ENCODE peak calls at places on chromosomes 6 and 20, in nine cellular contexts. One of them, this sample, is unnamed.

GRCh38 chr6:148524509-148524908 is 181.9 kb downstream of the SASH1 start:
- DNase-seq in neural crest cell: no peak
- DNase-seq in kidney: no peak
- DNase-seq in AG04450: peak; percentile 84
- DNase-seq in HL-60: no peak
- DNase-seq in ascending aorta: peak; percentile 68
- DNase-seq in heart right ventricle: no peak
- DNase-seq in PC-9: no peak
- DNase-seq in A549: no peak
- DNase-seq in this sample: no peak

GRCh38 chr6:27472182-27472616 is 706 bp downstream of the ZNF184 start:
- DNase-seq in HL-60: peak; percentile 82
- DNase-seq in ascending aorta: peak; percentile 83
- DNase-seq in kidney: peak; percentile 64
- DNase-seq in neural crest cell: peak; percentile 43
- DNase-seq in A549: peak; percentile 82
- DNase-seq in PC-9: no peak
- DNase-seq in AG04450: peak; percentile 41
- DNase-seq in heart right ventricle: peak; percentile 51
- DNase-seq in this sample: peak; percentile 24

GRCh38 chr6:106927531-106928398 is 46.8 kb downstream of the CD24 start:
- DNase-seq in ascending aorta: no peak
- DNase-seq in PC-9: peak; percentile 48
- DNase-seq in heart right ventricle: peak; percentile 23
- DNase-seq in AG04450: no peak
- DNase-seq in HL-60: no peak
- DNase-seq in kidney: no peak
- DNase-seq in neural crest cell: peak; percentile 69
- DNase-seq in A549: peak; percentile 14
- DNase-seq in this sample: peak; percentile 62

GRCh38 chr6:13278184-13278583 is 50.2 kb downstream of the TBC1D7 start:
- DNase-seq in neural crest cell: no peak
- DNase-seq in AG04450: no peak
- DNase-seq in heart right ventricle: no peak
- DNase-seq in HL-60: no peak
- DNase-seq in kidney: no peak
- DNase-seq in PC-9: no peak
- DNase-seq in A549: no peak
- DNase-seq in ascending aorta: no peak
- DNase-seq in this sample: no peak

GRCh38 chr6:39153766-39154397 is 38.9 kb upstream of the SAYSD1 start:
- DNase-seq in HL-60: no peak
- DNase-seq in kidney: no peak
- DNase-seq in PC-9: no peak
- DNase-seq in AG04450: no peak
- DNase-seq in ascending aorta: no peak
- DNase-seq in heart right ventricle: no peak
- DNase-seq in A549: no peak
- DNase-seq in neural crest cell: no peak
- DNase-seq in this sample: no peak

GRCh38 chr6:31402324-31403282 is 792 bp upstream of the MICA start:
- DNase-seq in neural crest cell: no peak
- DNase-seq in A549: no peak
- DNase-seq in ascending aorta: no peak
- DNase-seq in AG04450: no peak
- DNase-seq in HL-60: no peak
- DNase-seq in PC-9: no peak
- DNase-seq in kidney: no peak
- DNase-seq in heart right ventricle: peak; percentile 24
- DNase-seq in this sample: no peak

GRCh38 chr6:74671558-74672025 is 534.3 kb downstream of the COL12A1 start:
- DNase-seq in AG04450: peak; percentile 53
- DNase-seq in heart right ventricle: no peak
- DNase-seq in A549: no peak
- DNase-seq in kidney: no peak
- DNase-seq in ascending aorta: peak; percentile 69
- DNase-seq in PC-9: no peak
- DNase-seq in HL-60: no peak
- DNase-seq in neural crest cell: no peak
- DNase-seq in this sample: no peak

GRCh38 chr6:90385914-90386313 is 89.3 kb upstream of the BACH2 start:
- DNase-seq in neural crest cell: no peak
- DNase-seq in AG04450: no peak
- DNase-seq in PC-9: no peak
- DNase-seq in heart right ventricle: no peak
- DNase-seq in kidney: no peak
- DNase-seq in HL-60: no peak
- DNase-seq in A549: no peak
- DNase-seq in ascending aorta: no peak
- DNase-seq in this sample: no peak

GRCh38 chr6:24935753-24936152 is at the start of gene RIPOR2:
- DNase-seq in PC-9: no peak
- DNase-seq in HL-60: no peak
- DNase-seq in neural crest cell: peak; percentile 12
- DNase-seq in ascending aorta: no peak
- DNase-seq in kidney: no peak
- DNase-seq in AG04450: no peak
- DNase-seq in A549: peak; percentile 3
- DNase-seq in heart right ventricle: no peak
- DNase-seq in this sample: no peak

GRCh38 chr6:44064089-44064947 is 62.9 kb downstream of the MRPL14 start:
- DNase-seq in heart right ventricle: peak; percentile 70
- DNase-seq in neural crest cell: no peak
- DNase-seq in A549: peak; percentile 86
- DNase-seq in ascending aorta: peak; percentile 89
- DNase-seq in kidney: no peak
- DNase-seq in AG04450: peak; percentile 86
- DNase-seq in PC-9: peak; percentile 71
- DNase-seq in HL-60: no peak
- DNase-seq in this sample: no peak

GRCh38 chr6:147166360-147166944 is 37.8 kb upstream of the STXBP5 start:
- DNase-seq in AG04450: no peak
- DNase-seq in A549: no peak
- DNase-seq in heart right ventricle: no peak
- DNase-seq in ascending aorta: no peak
- DNase-seq in kidney: no peak
- DNase-seq in neural crest cell: no peak
- DNase-seq in PC-9: no peak
- DNase-seq in HL-60: no peak
- DNase-seq in this sample: no peak

GRCh38 chr20:35618372-35619131 is 2.9 kb downstream of the SPAG4 start:
- DNase-seq in heart right ventricle: no peak
- DNase-seq in kidney: peak; percentile 81
- DNase-seq in HL-60: no peak
- DNase-seq in A549: no peak
- DNase-seq in PC-9: peak; percentile 51
- DNase-seq in ascending aorta: no peak
- DNase-seq in neural crest cell: no peak
- DNase-seq in AG04450: no peak
- DNase-seq in this sample: no peak

GRCh38 chr20:35618032-35618371 is 2.4 kb downstream of the SPAG4 start:
- DNase-seq in AG04450: no peak
- DNase-seq in neural crest cell: no peak
- DNase-seq in A549: no peak
- DNase-seq in HL-60: no peak
- DNase-seq in kidney: no peak
- DNase-seq in ascending aorta: no peak
- DNase-seq in heart right ventricle: no peak
- DNase-seq in PC-9: no peak
- DNase-seq in this sample: no peak

GRCh38 chr20:35620818-35621559 is 5.4 kb downstream of the SPAG4 start:
- DNase-seq in A549: no peak
- DNase-seq in heart right ventricle: no peak
- DNase-seq in PC-9: no peak
- DNase-seq in AG04450: no peak
- DNase-seq in HL-60: no peak
- DNase-seq in neural crest cell: no peak
- DNase-seq in ascending aorta: no peak
- DNase-seq in kidney: peak; percentile 41
- DNase-seq in this sample: no peak

GRCh38 chr20:35617397-35618031 is 1.9 kb downstream of the SPAG4 start:
- DNase-seq in HL-60: peak; percentile 62
- DNase-seq in PC-9: peak; percentile 76
- DNase-seq in A549: peak; percentile 75
- DNase-seq in neural crest cell: peak; percentile 33
- DNase-seq in kidney: peak; percentile 90
- DNase-seq in ascending aorta: peak; percentile 81
- DNase-seq in heart right ventricle: peak; percentile 43
- DNase-seq in AG04450: no peak
- DNase-seq in this sample: no peak

GRCh38 chr20:35619196-35620095 is 3.8 kb downstream of the SPAG4 start:
- DNase-seq in kidney: peak; percentile 92
- DNase-seq in HL-60: no peak
- DNase-seq in A549: peak; percentile 89
- DNase-seq in ascending aorta: peak; percentile 87
- DNase-seq in neural crest cell: peak; percentile 75
- DNase-seq in PC-9: peak; percentile 92
- DNase-seq in AG04450: peak; percentile 54
- DNase-seq in heart right ventricle: peak; percentile 79
- DNase-seq in this sample: peak; percentile 52
- TF ChIP-seq CTCF in kidney: peak; percentile 31
- TF ChIP-seq CTCF in HL-60: no peak
- TF ChIP-seq CTCF in A549: peak; percentile 75
- TF ChIP-seq CTCF in ascending aorta: peak; percentile 12
- TF ChIP-seq CTCF in neural crest cell: peak; percentile 61
- TF ChIP-seq CTCF in PC-9: peak; percentile 65
- TF ChIP-seq CTCF in AG04450: peak; percentile 45
- TF ChIP-seq CTCF in heart right ventricle: peak; percentile 45
- TF ChIP-seq CTCF in this sample: no peak

DNA sequence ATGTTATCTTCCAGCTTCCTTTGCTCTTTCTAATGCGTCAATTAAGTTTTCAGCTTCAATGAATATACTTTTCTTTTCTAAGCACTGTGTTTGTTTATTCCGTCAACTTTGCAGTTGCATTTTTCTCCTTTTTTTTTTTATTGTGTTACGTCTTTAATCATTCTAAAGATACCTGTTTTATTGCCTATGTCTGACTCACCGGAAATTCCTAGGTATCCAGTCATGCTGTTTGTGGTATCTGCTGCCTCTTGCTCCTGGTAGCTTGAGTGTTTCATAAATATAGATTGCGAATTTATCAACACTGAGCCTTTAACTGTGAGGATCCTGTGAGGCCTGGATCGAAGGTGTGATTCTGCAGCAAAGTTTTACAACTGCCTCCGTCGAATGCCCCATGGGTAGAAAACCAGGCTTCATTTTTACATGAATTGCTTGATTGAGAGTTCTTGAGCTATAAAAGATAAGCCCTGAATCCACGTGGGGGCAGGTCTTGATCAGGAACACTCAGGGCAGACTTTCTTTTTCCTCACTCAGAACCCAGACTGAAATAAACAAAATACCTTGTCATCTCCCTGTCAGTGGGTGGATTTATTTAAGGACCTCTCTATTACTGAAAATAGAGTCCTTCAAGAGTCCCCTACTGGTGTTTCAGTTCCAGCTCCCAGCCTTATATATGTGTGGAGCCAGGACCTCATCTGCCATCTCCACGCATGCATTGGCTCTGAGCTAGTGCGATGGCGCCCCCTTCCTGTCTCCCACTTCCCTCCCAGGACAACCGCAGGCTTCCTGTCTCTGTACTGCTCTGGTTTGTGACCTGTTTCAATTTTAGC is 60.1 kb upstream of the LRRC1 start:
- DNase-seq in heart right ventricle: peak; percentile 29
- DNase-seq in neural crest cell: peak; percentile 11
- DNase-seq in A549: peak; percentile 77
- DNase-seq in ascending aorta: no peak
- DNase-seq in PC-9: peak; percentile 59
- DNase-seq in AG04450: peak; percentile 30
- DNase-seq in HL-60: no peak
- DNase-seq in kidney: no peak
- DNase-seq in this sample: no peak
- TF ChIP-seq CTCF in heart right ventricle: peak; percentile 40
- TF ChIP-seq CTCF in neural crest cell: peak; percentile 53
- TF ChIP-seq CTCF in A549: peak; percentile 41
- TF ChIP-seq CTCF in ascending aorta: no peak
- TF ChIP-seq CTCF in PC-9: peak; percentile 61
- TF ChIP-seq CTCF in AG04450: peak; percentile 46
- TF ChIP-seq CTCF in HL-60: no peak
- TF ChIP-seq CTCF in kidney: peak; percentile 18
- TF ChIP-seq CTCF in this sample: no peak

DNA sequence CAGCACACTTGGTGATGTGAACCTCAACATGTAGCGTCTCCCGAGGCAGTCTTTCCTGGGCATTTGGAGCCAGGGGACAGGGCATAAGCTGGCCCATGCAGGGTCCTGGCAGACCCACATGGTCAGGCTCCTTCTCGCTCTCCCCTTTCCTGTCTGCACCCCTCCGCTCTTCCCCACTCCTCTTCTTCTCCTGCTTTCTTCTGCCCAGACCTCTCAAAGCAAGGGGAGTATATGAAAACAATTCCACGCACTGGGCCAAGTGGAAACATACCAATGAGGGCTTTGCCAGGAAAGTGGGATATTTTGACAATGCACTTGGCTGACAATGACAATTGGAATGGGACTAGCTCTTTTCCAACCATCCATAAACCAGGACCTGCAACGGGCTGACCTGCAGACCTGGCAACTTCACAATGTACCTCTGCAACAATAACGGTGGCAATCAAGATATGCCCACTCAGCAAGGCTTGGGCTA is 58.9 kb upstream of the TRAF3IP2 start:
- DNase-seq in neural crest cell: no peak
- DNase-seq in kidney: no peak
- DNase-seq in AG04450: no peak
- DNase-seq in HL-60: no peak
- DNase-seq in ascending aorta: peak; percentile 77
- DNase-seq in A549: no peak
- DNase-seq in heart right ventricle: peak; percentile 27
- DNase-seq in PC-9: no peak
- DNase-seq in this sample: no peak
- TF ChIP-seq CTCF in neural crest cell: no peak
- TF ChIP-seq CTCF in kidney: no peak
- TF ChIP-seq CTCF in AG04450: no peak
- TF ChIP-seq CTCF in HL-60: no peak
- TF ChIP-seq CTCF in ascending aorta: no peak
- TF ChIP-seq CTCF in A549: no peak
- TF ChIP-seq CTCF in heart right ventricle: no peak
- TF ChIP-seq CTCF in PC-9: no peak
- TF ChIP-seq CTCF in this sample: no peak

DNA sequence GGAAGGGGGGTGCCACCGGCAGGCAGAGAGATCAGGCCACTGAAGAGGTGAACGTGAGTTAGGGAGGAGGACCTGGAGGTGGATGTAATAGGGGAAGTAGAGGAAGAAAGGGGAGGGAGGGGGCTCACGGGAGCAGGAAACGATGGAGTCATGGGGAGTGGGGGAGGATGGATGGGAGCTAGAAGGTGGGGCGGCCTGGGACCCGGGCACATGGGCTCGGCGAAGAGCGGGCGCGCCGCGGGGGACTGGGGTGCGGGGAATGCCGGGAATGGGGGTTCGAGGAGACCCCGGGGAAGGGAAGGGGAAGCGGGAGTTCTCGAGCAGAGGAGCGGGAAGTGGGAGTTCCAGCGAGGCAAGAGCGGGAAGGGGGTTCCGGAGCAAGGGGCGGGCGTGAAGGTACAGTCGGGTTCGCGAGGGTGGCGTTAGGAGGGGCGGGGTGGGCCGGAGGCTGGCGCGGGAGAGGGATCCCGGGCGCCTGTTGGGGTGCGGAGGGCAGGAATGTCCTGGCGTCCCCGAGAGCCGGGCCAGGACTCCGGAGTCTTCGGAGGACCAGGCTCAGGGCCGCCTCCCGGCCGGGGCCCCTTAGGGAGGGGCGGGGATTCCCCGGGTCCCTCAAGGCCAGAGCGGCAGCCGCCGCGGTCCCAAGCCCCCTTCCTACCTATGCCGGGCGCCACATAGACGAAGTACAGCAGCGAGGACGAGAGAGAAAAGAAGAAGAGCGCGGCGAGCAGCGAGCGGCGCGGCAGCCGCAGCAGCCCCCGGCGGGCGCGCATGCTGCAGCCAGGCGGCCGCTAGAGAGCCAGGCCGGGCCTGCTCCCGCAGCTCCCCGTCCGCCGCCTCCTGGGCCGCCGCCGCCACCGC is 530 bp downstream of the B4GALT5 start:
- DNase-seq in neural crest cell: peak; percentile 7
- DNase-seq in kidney: peak; percentile 88
- DNase-seq in ascending aorta: peak; percentile 71
- DNase-seq in PC-9: no peak
- DNase-seq in A549: no peak
- DNase-seq in AG04450: no peak
- DNase-seq in heart right ventricle: peak; percentile 44
- DNase-seq in HL-60: peak; percentile 86
- DNase-seq in this sample: peak; percentile 64
- TF ChIP-seq CTCF in neural crest cell: no peak
- TF ChIP-seq CTCF in kidney: no peak
- TF ChIP-seq CTCF in ascending aorta: no peak
- TF ChIP-seq CTCF in PC-9: no peak
- TF ChIP-seq CTCF in A549: no peak
- TF ChIP-seq CTCF in AG04450: no peak
- TF ChIP-seq CTCF in heart right ventricle: no peak
- TF ChIP-seq CTCF in HL-60: no peak
- TF ChIP-seq CTCF in this sample: no peak

This sample was measured in mesothelial cell of epicardium.